ENCODE peak calls at places on chromosomes 16 and 17, in seven cellular contexts. One of them, this sample, is unnamed.

GRCh38 chr17:43994272-43995149 is 9.9 kb upstream of the NAGS start:
- DNase-seq in kidney epithelial cell: no peak
- DNase-seq in mesothelial cell of epicardium: peak
- DNase-seq in stomach: peak
- DNase-seq in lung: peak
- DNase-seq in OCI-LY7: peak
- DNase-seq in astrocyte of the spinal cord: peak
- DNase-seq in this sample: peak

GRCh38 chr16:67259705-67260104 is 10.9 kb downstream of the SLC9A5 start:
- DNase-seq in kidney epithelial cell: no peak
- DNase-seq in mesothelial cell of epicardium: no peak
- DNase-seq in stomach: no peak
- DNase-seq in lung: no peak
- DNase-seq in OCI-LY7: no peak
- DNase-seq in astrocyte of the spinal cord: no peak
- DNase-seq in this sample: no peak

GRCh38 chr17:37541880-37542675 is 52.4 kb downstream of the DUSP14 start:
- DNase-seq in kidney epithelial cell: no peak
- DNase-seq in mesothelial cell of epicardium: no peak
- DNase-seq in stomach: no peak
- DNase-seq in lung: no peak
- DNase-seq in OCI-LY7: no peak
- DNase-seq in astrocyte of the spinal cord: peak
- DNase-seq in this sample: no peak

GRCh38 chr17:79749156-79749815 is 18.5 kb downstream of the ENPP7 start:
- DNase-seq in kidney epithelial cell: peak
- DNase-seq in mesothelial cell of epicardium: no peak
- DNase-seq in stomach: no peak
- DNase-seq in lung: no peak
- DNase-seq in OCI-LY7: no peak
- DNase-seq in astrocyte of the spinal cord: peak
- DNase-seq in this sample: no peak

GRCh38 chr16:50038756-50039529 is 13.9 kb downstream of the CNEP1R1 start:
- DNase-seq in kidney epithelial cell: no peak
- DNase-seq in mesothelial cell of epicardium: no peak
- DNase-seq in stomach: peak
- DNase-seq in lung: peak
- DNase-seq in OCI-LY7: peak
- DNase-seq in astrocyte of the spinal cord: no peak
- DNase-seq in this sample: no peak

GRCh38 chr16:73569266-73569665 is 521.3 kb upstream of the ZFHX3 start:
- DNase-seq in kidney epithelial cell: no peak
- DNase-seq in mesothelial cell of epicardium: no peak
- DNase-seq in stomach: no peak
- DNase-seq in lung: no peak
- DNase-seq in OCI-LY7: no peak
- DNase-seq in astrocyte of the spinal cord: no peak
- DNase-seq in this sample: no peak

GRCh38 chr17:21295036-21295952 is 10.8 kb downstream of the MAP2K3 start:
- DNase-seq in kidney epithelial cell: no peak
- DNase-seq in mesothelial cell of epicardium: no peak
- DNase-seq in stomach: peak
- DNase-seq in lung: no peak
- DNase-seq in OCI-LY7: no peak
- DNase-seq in astrocyte of the spinal cord: peak
- DNase-seq in this sample: no peak

GRCh38 chr16:47285001-47285400 is 141.3 kb upstream of the NETO2 start:
- DNase-seq in kidney epithelial cell: no peak
- DNase-seq in mesothelial cell of epicardium: no peak
- DNase-seq in stomach: no peak
- DNase-seq in lung: no peak
- DNase-seq in OCI-LY7: no peak
- DNase-seq in astrocyte of the spinal cord: no peak
- DNase-seq in this sample: no peak

GRCh38 chr17:63402808-63403207 is 43.3 kb downstream of the CYB561 start:
- DNase-seq in kidney epithelial cell: no peak
- DNase-seq in mesothelial cell of epicardium: no peak
- DNase-seq in stomach: no peak
- DNase-seq in lung: no peak
- DNase-seq in OCI-LY7: no peak
- DNase-seq in astrocyte of the spinal cord: peak
- DNase-seq in this sample: no peak

GRCh38 chr16:87587636-87588035 is 14.7 kb upstream of the JPH3 start:
- DNase-seq in kidney epithelial cell: no peak
- DNase-seq in mesothelial cell of epicardium: no peak
- DNase-seq in stomach: no peak
- DNase-seq in lung: no peak
- DNase-seq in OCI-LY7: no peak
- DNase-seq in astrocyte of the spinal cord: no peak
- DNase-seq in this sample: no peak

GRCh38 chr16:49663081-49664057 is 192.5 kb downstream of the ZNF423 start:
- DNase-seq in kidney epithelial cell: no peak
- DNase-seq in mesothelial cell of epicardium: no peak
- DNase-seq in stomach: no peak
- DNase-seq in lung: no peak
- DNase-seq in OCI-LY7: no peak
- DNase-seq in astrocyte of the spinal cord: peak
- DNase-seq in this sample: no peak

GRCh38 chr16:30004424-30004776 is 6.4 kb downstream of the DOC2A start:
- DNase-seq in kidney epithelial cell: no peak
- DNase-seq in mesothelial cell of epicardium: no peak
- DNase-seq in stomach: peak
- DNase-seq in lung: no peak
- DNase-seq in OCI-LY7: no peak
- DNase-seq in astrocyte of the spinal cord: no peak
- DNase-seq in this sample: no peak

GRCh38 chr17:60392845-60393702 is 1.1 kb upstream of the USP32 start:
- DNase-seq in kidney epithelial cell: no peak
- DNase-seq in mesothelial cell of epicardium: no peak
- DNase-seq in stomach: peak
- DNase-seq in lung: peak
- DNase-seq in OCI-LY7: peak
- DNase-seq in astrocyte of the spinal cord: peak
- DNase-seq in this sample: peak

GRCh38 chr17:37438141-37438540 is 31.5 kb downstream of the TADA2A start:
- DNase-seq in kidney epithelial cell: no peak
- DNase-seq in mesothelial cell of epicardium: no peak
- DNase-seq in stomach: no peak
- DNase-seq in lung: no peak
- DNase-seq in OCI-LY7: peak
- DNase-seq in astrocyte of the spinal cord: no peak
- DNase-seq in this sample: no peak

GRCh38 chr17:6868579-6868978 is 37.0 kb upstream of the TEKT1 start:
- DNase-seq in kidney epithelial cell: peak
- DNase-seq in mesothelial cell of epicardium: no peak
- DNase-seq in stomach: no peak
- DNase-seq in lung: no peak
- DNase-seq in OCI-LY7: no peak
- DNase-seq in astrocyte of the spinal cord: no peak
- DNase-seq in this sample: no peak

GRCh38 chr17:58335779-58336455 is 7.3 kb upstream of the TSPOAP1 start:
- DNase-seq in kidney epithelial cell: no peak
- DNase-seq in mesothelial cell of epicardium: no peak
- DNase-seq in stomach: peak
- DNase-seq in lung: no peak
- DNase-seq in OCI-LY7: peak
- DNase-seq in astrocyte of the spinal cord: no peak
- DNase-seq in this sample: peak

GRCh38 chr17:75159196-75160031 is 5.1 kb upstream of the JPT1 start:
- DNase-seq in kidney epithelial cell: no peak
- DNase-seq in mesothelial cell of epicardium: no peak
- DNase-seq in stomach: peak
- DNase-seq in lung: no peak
- DNase-seq in OCI-LY7: no peak
- DNase-seq in astrocyte of the spinal cord: peak
- DNase-seq in this sample: no peak

GRCh38 chr17:80913928-80914821 is 77.5 kb upstream of the CHMP6 start:
- DNase-seq in kidney epithelial cell: no peak
- DNase-seq in mesothelial cell of epicardium: no peak
- DNase-seq in stomach: no peak
- DNase-seq in lung: no peak
- DNase-seq in OCI-LY7: no peak
- DNase-seq in astrocyte of the spinal cord: no peak
- DNase-seq in this sample: no peak

GRCh38 chr16:58128721-58129096 is 472 bp downstream of the CFAP20 start:
- DNase-seq in kidney epithelial cell: no peak
- DNase-seq in mesothelial cell of epicardium: no peak
- DNase-seq in stomach: no peak
- DNase-seq in lung: no peak
- DNase-seq in OCI-LY7: peak
- DNase-seq in astrocyte of the spinal cord: no peak
- DNase-seq in this sample: peak

GRCh38 chr16:70712359-70712758 is 26.5 kb upstream of the MTSS2 start:
- DNase-seq in kidney epithelial cell: no peak
- DNase-seq in mesothelial cell of epicardium: no peak
- DNase-seq in stomach: no peak
- DNase-seq in lung: no peak
- DNase-seq in OCI-LY7: no peak
- DNase-seq in astrocyte of the spinal cord: no peak
- DNase-seq in this sample: no peak
- TF ChIP-seq CTCF in kidney epithelial cell: no peak
- TF ChIP-seq CTCF in mesothelial cell of epicardium: no peak
- TF ChIP-seq CTCF in stomach: no peak
- TF ChIP-seq CTCF in lung: no peak
- TF ChIP-seq CTCF in OCI-LY7: no peak
- TF ChIP-seq CTCF in astrocyte of the spinal cord: no peak
- TF ChIP-seq CTCF in this sample: no peak

GRCh38 chr17:35769895-35770486 is 9.3 kb downstream of the C17orf50 start:
- DNase-seq in kidney epithelial cell: no peak
- DNase-seq in mesothelial cell of epicardium: no peak
- DNase-seq in stomach: no peak
- DNase-seq in lung: no peak
- DNase-seq in OCI-LY7: no peak
- DNase-seq in astrocyte of the spinal cord: no peak
- DNase-seq in this sample: no peak
- TF ChIP-seq CTCF in kidney epithelial cell: peak
- TF ChIP-seq CTCF in mesothelial cell of epicardium: peak
- TF ChIP-seq CTCF in stomach: no peak
- TF ChIP-seq CTCF in lung: no peak
- TF ChIP-seq CTCF in OCI-LY7: peak
- TF ChIP-seq CTCF in astrocyte of the spinal cord: peak
- TF ChIP-seq CTCF in this sample: peak

GRCh38 chr16:25066747-25067631 is 44.6 kb upstream of the LCMT1 start:
- DNase-seq in kidney epithelial cell: no peak
- DNase-seq in mesothelial cell of epicardium: peak
- DNase-seq in stomach: peak
- DNase-seq in lung: peak
- DNase-seq in OCI-LY7: peak
- DNase-seq in astrocyte of the spinal cord: peak
- DNase-seq in this sample: peak

GRCh38 chr16:25066426-25066746 is 45.2 kb upstream of the LCMT1 start:
- DNase-seq in kidney epithelial cell: no peak
- DNase-seq in mesothelial cell of epicardium: no peak
- DNase-seq in stomach: no peak
- DNase-seq in lung: no peak
- DNase-seq in OCI-LY7: no peak
- DNase-seq in astrocyte of the spinal cord: no peak
- DNase-seq in this sample: no peak

GRCh38 chr16:25064967-25065366 is 46.6 kb upstream of the LCMT1 start:
- DNase-seq in kidney epithelial cell: no peak
- DNase-seq in mesothelial cell of epicardium: no peak
- DNase-seq in stomach: no peak
- DNase-seq in lung: no peak
- DNase-seq in OCI-LY7: no peak
- DNase-seq in astrocyte of the spinal cord: no peak
- DNase-seq in this sample: no peak

GRCh38 chr16:25063865-25064264 is 47.7 kb upstream of the LCMT1 start:
- DNase-seq in kidney epithelial cell: no peak
- DNase-seq in mesothelial cell of epicardium: no peak
- DNase-seq in stomach: no peak
- DNase-seq in lung: no peak
- DNase-seq in OCI-LY7: no peak
- DNase-seq in astrocyte of the spinal cord: no peak
- DNase-seq in this sample: no peak

GRCh38 chr16:25065899-25066298 is 45.6 kb upstream of the LCMT1 start:
- DNase-seq in kidney epithelial cell: no peak
- DNase-seq in mesothelial cell of epicardium: no peak
- DNase-seq in stomach: no peak
- DNase-seq in lung: no peak
- DNase-seq in OCI-LY7: peak
- DNase-seq in astrocyte of the spinal cord: no peak
- DNase-seq in this sample: peak
- TF ChIP-seq CTCF in kidney epithelial cell: no peak
- TF ChIP-seq CTCF in mesothelial cell of epicardium: no peak
- TF ChIP-seq CTCF in stomach: no peak
- TF ChIP-seq CTCF in lung: no peak
- TF ChIP-seq CTCF in OCI-LY7: peak
- TF ChIP-seq CTCF in astrocyte of the spinal cord: no peak
- TF ChIP-seq CTCF in this sample: peak

DNA sequence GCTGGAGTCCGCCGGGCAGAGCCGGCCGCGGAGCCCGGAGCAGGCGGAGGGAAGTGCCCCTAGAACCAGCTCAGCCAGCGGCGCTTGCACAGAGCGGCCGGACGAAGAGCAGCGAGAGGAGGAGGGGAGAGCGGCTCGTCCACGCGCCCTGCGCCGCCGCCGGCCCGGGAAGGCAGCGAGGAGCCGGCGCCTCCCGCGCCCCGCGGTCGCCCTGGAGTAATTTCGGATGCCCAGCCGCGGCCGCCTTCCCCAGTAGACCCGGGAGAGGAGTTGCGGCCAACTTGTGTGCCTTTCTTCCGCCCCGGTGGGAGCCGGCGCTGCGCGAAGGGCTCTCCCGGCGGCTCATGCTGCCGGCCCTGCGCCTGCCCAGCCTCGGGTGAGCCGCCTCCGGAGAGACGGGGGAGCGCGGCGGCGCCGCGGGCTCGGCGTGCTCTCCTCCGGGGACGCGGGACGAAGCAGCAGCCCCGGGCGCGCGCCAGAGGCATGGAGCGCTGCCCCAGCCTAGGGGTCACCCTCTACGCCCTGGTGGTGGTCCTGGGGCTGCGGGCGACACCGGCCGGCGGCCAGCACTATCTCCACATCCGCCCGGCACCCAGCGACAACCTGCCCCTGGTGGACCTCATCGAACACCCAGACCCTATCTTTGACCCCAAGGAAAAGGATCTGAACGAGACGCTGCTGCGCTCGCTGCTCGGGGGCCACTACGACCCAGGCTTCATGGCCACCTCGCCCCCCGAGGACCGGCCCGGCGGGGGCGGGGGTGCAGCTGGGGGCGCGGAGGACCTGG is 435 bp downstream of the NOG start:
- DNase-seq in kidney epithelial cell: no peak
- DNase-seq in mesothelial cell of epicardium: peak
- DNase-seq in stomach: peak
- DNase-seq in lung: peak
- DNase-seq in OCI-LY7: peak
- DNase-seq in astrocyte of the spinal cord: peak
- DNase-seq in this sample: peak
- TF ChIP-seq CTCF in kidney epithelial cell: no peak
- TF ChIP-seq CTCF in mesothelial cell of epicardium: no peak
- TF ChIP-seq CTCF in stomach: no peak
- TF ChIP-seq CTCF in lung: no peak
- TF ChIP-seq CTCF in OCI-LY7: no peak
- TF ChIP-seq CTCF in astrocyte of the spinal cord: no peak
- TF ChIP-seq CTCF in this sample: no peak

This sample was measured in GM20000.